ENCODE peak calls at places on chromosome 15, in five cellular contexts. C is GM23338, D is neural progenitor cell, O is mesenchymal stem cell, Z is GM23248. H is an unnamed sample.

GRCh38 chr15:72919936-72920455 is 132.3 kb upstream of the NEO1 start:
- DNase-seq in C (no peak), D (no peak), O (no peak), Z (no peak), H (no peak)

GRCh38 chr15:51936119-51936478 is 35.5 kb downstream of the LEO1 start:
- DNase-seq in C (peak), D (no peak), O (no peak), Z (no peak), H (no peak)

GRCh38 chr15:97461212-97461611 is 499.3 kb upstream of the ARRDC4 start:
- DNase-seq in C (no peak), D (no peak), O (peak), Z (no peak), H (peak)

GRCh38 chr15:80568876-80569605 is 126.1 kb upstream of the ABHD17C start:
- DNase-seq in C (no peak), D (no peak), O (no peak), Z (no peak), H (no peak)

GRCh38 chr15:34014556-34014955 is 24.4 kb downstream of the AVEN start:
- DNase-seq in C (no peak), D (no peak), O (no peak), Z (no peak), H (peak)

GRCh38 chr15:60752973-60753720 is 274.2 kb upstream of the ICE2 start:
- DNase-seq in C (no peak), D (no peak), O (peak), Z (no peak), H (no peak)

GRCh38 chr15:54226455-54226854 is 248.2 kb downstream of the UNC13C start:
- DNase-seq in C (no peak), D (no peak), O (no peak), Z (no peak), H (no peak)

GRCh38 chr15:23049984-23050628 is 10.7 kb upstream of the TUBGCP5 start:
- DNase-seq in C (no peak), D (no peak), O (no peak), Z (no peak), H (no peak)

GRCh38 chr15:29121907-29122306 is 147.7 kb downstream of the NSMCE3 start:
- DNase-seq in C (no peak), D (no peak), O (no peak), Z (no peak), H (no peak)

GRCh38 chr15:101167791-101168462 is 83.9 kb downstream of the CHSY1 start:
- DNase-seq in C (no peak), D (no peak), O (peak), Z (peak), H (peak)

GRCh38 chr15:27679203-27679602 is 419.9 kb downstream of the OCA2 start:
- DNase-seq in C (no peak), D (peak), O (no peak), Z (no peak), H (no peak)

GRCh38 chr15:82110144-82110543 is 64.3 kb upstream of the MEX3B start:
- DNase-seq in C (no peak), D (no peak), O (no peak), Z (no peak), H (no peak)

GRCh38 chr15:31279221-31280036 is 47.2 kb upstream of the KLF13 start:
- DNase-seq in C (no peak), D (no peak), O (no peak), Z (no peak), H (no peak)

GRCh38 chr15:80152896-80153876 is at the start of gene FAH:
- DNase-seq in C (peak), D (peak), O (peak), Z (peak), H (peak)

GRCh38 chr15:64877435-64877834 is 34.3 kb upstream of the ANKDD1A start:
- DNase-seq in C (no peak), D (no peak), O (no peak), Z (no peak), H (no peak)

GRCh38 chr15:35439291-35439690 is 106.7 kb downstream of the DPH6 start:
- DNase-seq in C (no peak), D (no peak), O (peak), Z (peak), H (peak)

GRCh38 chr15:69300129-69300588 is 1.4 kb downstream of the PAQR5 start:
- DNase-seq in C (peak), D (peak), O (no peak), Z (no peak), H (no peak)

GRCh38 chr15:34514251-34514760 is 69.1 kb downstream of the GOLGA8B start:
- DNase-seq in C (peak), D (peak), O (peak), Z (peak), H (peak)

GRCh38 chr15:62572797-62573196 is 407.7 kb upstream of the C2CD4B start:
- DNase-seq in C (peak), D (no peak), O (no peak), Z (no peak), H (no peak)

GRCh38 chr15:83282859-83283812 is 1.3 kb downstream of the BNC1 start:
- DNase-seq in C (peak), D (peak), O (peak), Z (peak), H (peak)

GRCh38 chr15:98519767-98520166 is 128.6 kb upstream of the IGF1R start:
- DNase-seq in C (no peak), D (no peak), O (no peak), Z (no peak), H (no peak)

GRCh38 chr15:23437673-23438072 is 9.4 kb downstream of the GOLGA6L2 start:
- DNase-seq in C (no peak), D (no peak), O (no peak), Z (no peak), H (no peak)

GRCh38 chr15:98649996-98650870 is 1.9 kb downstream of the IGF1R start:
- DNase-seq in C (peak), D (peak), O (peak), Z (peak), H (peak)

GRCh38 chr15:56242576-56243116 is 1.0 kb downstream of the RFX7 start:
- DNase-seq in C (no peak), D (no peak), O (peak), Z (peak), H (peak)

GRCh38 chr15:68484696-68485400 is 52.9 kb upstream of the ITGA11 start:
- DNase-seq in C (no peak), D (no peak), O (peak), Z (peak), H (peak)

GRCh38 chr15:81516461-81516860 is 142.4 kb upstream of the TMC3 start:
- DNase-seq in C (no peak), D (no peak), O (no peak), Z (peak), H (peak)

GRCh38 chr15:25700916-25701315 is 162.2 kb downstream of the ATP10A start:
- DNase-seq in C (no peak), D (no peak), O (no peak), Z (no peak), H (no peak)

GRCh38 chr15:88218557-88219214 is 37.9 kb downstream of the NTRK3 start:
- DNase-seq in C (no peak), D (no peak), O (no peak), Z (no peak), H (no peak)

GRCh38 chr15:84752700-84753099 is 4.3 kb downstream of the ZNF592 start:
- DNase-seq in C (no peak), D (no peak), O (no peak), Z (peak), H (peak)
- H3K4me3 ChIP-seq in C (no peak), D (no peak), O (no peak), Z (peak), H (peak)

DNA sequence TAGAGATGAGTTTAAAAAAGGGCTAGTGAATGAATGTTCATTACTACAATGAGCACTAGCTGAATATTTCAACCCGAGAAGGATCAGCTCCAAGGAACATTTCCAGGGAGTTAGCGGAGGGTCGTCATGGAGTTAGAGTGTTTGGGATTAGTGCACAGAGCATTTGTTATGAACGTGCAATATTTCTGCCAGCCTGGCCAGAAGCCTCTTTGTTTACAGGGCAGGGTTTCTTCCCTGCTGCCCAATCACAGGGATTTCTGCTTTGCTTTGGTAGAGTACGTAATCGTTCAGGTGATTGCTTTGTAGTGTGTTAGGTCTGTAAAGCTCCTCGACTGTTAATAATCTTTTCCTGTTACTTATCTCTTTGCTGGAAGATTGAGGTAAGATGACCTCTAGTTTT is 5.9 kb downstream of the CGNL1 start:
- DNase-seq in C (no peak), D (no peak), O (no peak), Z (no peak), H (no peak)
- H3K4me2 ChIP-seq in C (peak), D (no peak), O (no peak), Z (no peak), H (no peak)

GRCh38 chr15:66291816-66292215 is 1.6 kb upstream of the DIS3L start:
- DNase-seq in C (no peak), D (no peak), O (no peak), Z (peak), H (no peak)
- H3K4me3 ChIP-seq in C (no peak), D (no peak), O (no peak), Z (no peak), H (no peak)

GRCh38 chr15:77416954-77417353 is 3.0 kb downstream of the PEAK1 start:
- DNase-seq in C (peak), D (no peak), O (no peak), Z (peak), H (no peak)

GRCh38 chr15:77414781-77415442 is 5.0 kb downstream of the PEAK1 start:
- DNase-seq in C (no peak), D (no peak), O (no peak), Z (no peak), H (no peak)

GRCh38 chr15:77413687-77414349 is 6.1 kb downstream of the PEAK1 start:
- DNase-seq in C (no peak), D (no peak), O (no peak), Z (no peak), H (no peak)

GRCh38 chr15:77417642-77418041 is 2.3 kb downstream of the PEAK1 start:
- DNase-seq in C (no peak), D (no peak), O (no peak), Z (peak), H (peak)

DNA sequence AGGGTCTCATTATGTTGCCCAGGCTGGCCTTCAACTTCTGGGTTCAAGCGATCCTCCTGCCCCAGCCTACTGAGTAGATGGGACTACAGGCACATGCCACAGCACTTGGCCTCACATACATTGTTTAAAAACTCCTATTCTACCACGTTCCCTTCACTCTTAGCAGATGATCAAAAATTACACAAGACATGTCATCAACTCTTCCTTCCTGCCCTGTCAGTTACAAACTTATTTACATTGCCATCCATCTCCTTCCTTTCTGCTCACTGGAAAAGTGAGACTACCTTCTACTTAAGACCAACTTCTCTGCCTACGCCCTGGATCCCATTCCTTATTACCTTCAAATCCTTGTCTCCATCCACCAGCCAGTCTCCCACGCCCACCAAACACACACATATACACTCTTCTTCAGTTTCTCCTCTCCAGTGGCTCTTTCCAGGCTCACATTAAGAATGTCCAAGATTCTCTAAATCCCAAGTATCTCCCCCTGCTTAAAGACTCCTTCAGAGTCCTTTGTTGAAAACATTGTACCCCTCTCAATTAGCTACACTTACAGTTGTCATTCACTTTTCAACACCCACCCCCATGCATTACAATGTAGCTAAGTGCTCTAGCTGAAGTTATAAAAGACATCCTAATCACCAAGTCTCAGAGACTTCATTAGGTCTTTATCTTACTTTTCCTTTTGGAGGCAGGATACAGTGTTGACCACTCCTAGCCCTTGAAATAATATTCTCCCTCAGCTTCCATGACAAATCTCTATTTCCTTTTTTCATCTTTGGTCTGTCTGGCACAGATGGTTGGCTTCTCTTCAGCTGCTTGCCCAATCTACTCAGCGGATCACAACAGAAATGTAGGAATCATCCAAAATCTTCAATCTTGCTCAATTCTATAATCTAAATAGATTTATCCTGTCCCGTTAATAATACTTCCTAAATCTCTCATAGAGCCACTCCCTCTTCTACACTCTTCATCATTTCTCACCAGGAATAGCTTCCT is 4.2 kb downstream of the PEAK1 start:
- DNase-seq in C (peak), D (no peak), O (no peak), Z (peak), H (peak)
- H3K4me2 ChIP-seq in C (peak), D (peak), O (no peak), Z (peak), H (peak)